ENCODE peak calls at places on chromosome 7, in eight cellular contexts. V, N, P, O, I, G, C and B are unnamed samples.

GRCh38 chr7:151056286-151057037 is 1.2 kb downstream of the CDK5 start:
- DNase-seq in P (no peak), V (peak; percentile 14), N (peak; percentile 49), G (peak; percentile 85), C (no peak), O (peak; percentile 82), I (no peak), B (no peak)

GRCh38 chr7:42380411-42380810 is 143.4 kb upstream of the GLI3 start:
- DNase-seq in G (no peak), V (no peak), O (no peak), C (no peak), I (no peak), N (no peak), P (no peak), B (no peak)

GRCh38 chr7:151068069-151068773 is 8.8 kb downstream of the SLC4A2 start:
- DNase-seq in I (no peak), G (no peak), C (no peak), O (peak; percentile 69), V (no peak), P (no peak), N (no peak), B (no peak)

GRCh38 chr7:37112210-37112609 is 336.5 kb downstream of the ELMO1 start:
- DNase-seq in I (no peak), C (no peak), P (no peak), N (no peak), O (no peak), V (no peak), G (no peak), B (no peak)

GRCh38 chr7:65983965-65984654 is 2.1 kb upstream of the GUSB start:
- DNase-seq in I (peak; percentile 82), G (no peak), N (no peak), P (no peak), O (no peak), V (no peak), C (no peak), B (no peak)

GRCh38 chr7:111537134-111537533 is 25.2 kb downstream of the IMMP2L start:
- DNase-seq in P (no peak), C (no peak), O (no peak), N (no peak), V (no peak), G (no peak), I (no peak), B (no peak)

GRCh38 chr7:55977831-55978230 is 13.4 kb downstream of the NIPSNAP2 start:
- DNase-seq in N (peak; percentile 30), O (no peak), V (no peak), C (no peak), I (peak; percentile 18), G (no peak), P (no peak), B (no peak)

GRCh38 chr7:100679927-100680588 is 6.5 kb downstream of the GNB2 start:
- DNase-seq in C (no peak), I (peak; percentile 49), O (no peak), N (peak; percentile 24), V (no peak), G (no peak), P (no peak), B (no peak)

GRCh38 chr7:9937944-9938631 is 1035.6 kb upstream of the PHF14 start:
- DNase-seq in O (no peak), I (no peak), N (no peak), G (no peak), C (no peak), P (no peak), V (no peak), B (no peak)

DNA sequence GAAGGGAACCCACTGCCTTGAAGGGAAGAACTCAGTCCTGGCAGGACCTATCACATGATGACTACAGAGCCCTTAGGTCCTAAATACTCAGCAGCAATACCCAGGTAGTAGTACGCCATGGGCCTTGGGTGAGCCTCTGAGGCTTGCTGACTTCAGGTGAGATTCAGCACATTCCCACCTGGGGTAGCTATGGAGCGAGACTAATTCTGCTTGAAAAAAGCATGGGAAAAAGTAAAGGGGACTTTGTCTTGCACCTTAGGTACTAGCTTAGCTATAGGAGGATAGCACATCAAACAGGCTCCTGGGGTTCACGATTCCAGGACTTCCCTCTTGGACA is 98.2 kb upstream of the MEOX2 start:
- DNase-seq in G (no peak), V (no peak), I (no peak), P (no peak), O (peak; percentile 65), C (no peak), N (no peak), B (no peak)
- H3K4me1 ChIP-seq in G (no peaks in the 10 kb centered on the region), V (no peaks in the 10 kb centered on the region), I (no peaks in the 10 kb centered on the region), P (no peaks in the 10 kb centered on the region), O (no peaks in the 10 kb centered on the region), C (no peaks in the 10 kb centered on the region), N (no peaks in the 10 kb centered on the region), B (no peaks in the 10 kb centered on the region)

DNA sequence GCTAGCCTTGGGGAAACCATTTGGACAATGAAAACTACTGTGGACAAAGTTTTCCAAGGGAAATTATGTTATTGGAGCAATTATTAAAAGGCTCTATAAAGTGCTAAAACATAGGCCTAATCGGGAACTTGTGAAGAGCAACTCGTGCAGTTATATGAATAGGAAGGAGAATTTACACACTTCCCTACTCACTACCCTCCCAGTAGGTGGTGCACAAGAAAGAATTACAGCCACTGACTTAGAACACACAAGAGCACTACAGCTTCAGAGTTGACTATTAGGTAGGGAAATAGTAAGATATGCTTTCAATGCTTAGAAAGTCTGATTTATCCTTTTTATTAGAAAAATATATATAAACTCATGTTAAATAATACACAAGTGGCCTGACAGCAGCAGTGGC is 47.2 kb downstream of the GSAP start:
- DNase-seq in P (no peak), O (no peak), I (peak; percentile 36), N (no peak), G (no peak), V (no peak), C (no peak), B (no peak)
- TF ChIP-seq CTCF in P (peak; percentile 16), O (peak; percentile 17), I (no peak), N (no peak), G (no peak), V (peak; percentile 28), C (peak; percentile 27), B (no peak)

GRCh38 chr7:125563964-125564529 is 634.4 kb upstream of the POT1 start:
- DNase-seq in V (no peak), G (peak; percentile 41), I (no peak), N (no peak), P (no peak), C (no peak), O (peak; percentile 64), B (no peak)
- H3K4me3 ChIP-seq in V (no peak overlapping the region), G (no peak overlapping the region), I (no peak overlapping the region), N (no peak overlapping the region), P (no peak overlapping the region), C (no peak overlapping the region), O (no peak overlapping the region), B (no peak overlapping the region)

GRCh38 chr7:76390092-76390491 is 19.4 kb downstream of the SSC4D start:
- DNase-seq in C (no peak), N (no peak), P (no peak), V (no peak), I (no peak), G (no peak), O (no peak), B (no peak)

GRCh38 chr7:76392531-76393115 is 16.9 kb downstream of the SSC4D start:
- DNase-seq in N (no peak), I (no peak), P (no peak), O (no peak), G (no peak), C (no peak), V (no peak), B (no peak)

GRCh38 chr7:76396039-76396732 is 13.3 kb downstream of the SSC4D start:
- DNase-seq in N (no peak), O (peak; percentile 86), I (peak; percentile 60), V (no peak), G (no peak), C (no peak), P (no peak), B (no peak)

GRCh38 chr7:76394962-76395361 is 14.5 kb downstream of the SSC4D start:
- DNase-seq in N (no peak), I (no peak), O (no peak), V (no peak), P (no peak), G (no peak), C (no peak), B (no peak)

GRCh38 chr7:76393116-76394031 is 16.1 kb downstream of the SSC4D start:
- DNase-seq in I (peak; percentile 91), G (peak; percentile 97), N (peak; percentile 95), C (peak; percentile 66), P (peak; percentile 97), O (peak; percentile 97), V (peak; percentile 95), B (peak; percentile 95)
- H3K4me1 ChIP-seq in I (peaks cover 39% of the 10 kb centered on the region), G (peaks cover 47% of the 10 kb centered on the region), N (peaks cover 7% of the 10 kb centered on the region), C (peaks cover 12% of the 10 kb centered on the region), P (peaks cover 25% of the 10 kb centered on the region), O (peaks cover 6% of the 10 kb centered on the region), V (peaks cover 29% of the 10 kb centered on the region), B (peaks cover 20% of the 10 kb centered on the region)

GRCh38 chr7:158406817-158407216 is 180.8 kb downstream of the PTPRN2 start:
- DNase-seq in N (no peak), G (peak; percentile 56), V (no peak), O (no peak), I (no peak), C (no peak), P (no peak), B (no peak)

GRCh38 chr7:158406364-158406763 is 181.3 kb downstream of the PTPRN2 start:
- DNase-seq in G (peak; percentile 59), I (no peak), P (no peak), N (no peak), V (no peak), C (no peak), O (no peak), B (no peak)

GRCh38 chr7:158409816-158410330 is 177.8 kb downstream of the PTPRN2 start:
- DNase-seq in V (no peak), O (peak; percentile 26), P (no peak), C (no peak), G (peak; percentile 50), I (no peak), N (no peak), B (no peak)

GRCh38 chr7:158409120-158409519 is 178.5 kb downstream of the PTPRN2 start:
- DNase-seq in C (no peak), G (peak; percentile 53), O (no peak), P (no peak), N (no peak), I (no peak), V (no peak), B (no peak)

GRCh38 chr7:158407581-158408331 is 179.9 kb downstream of the PTPRN2 start:
- DNase-seq in V (peak; percentile 30), N (no peak), C (no peak), I (peak; percentile 76), O (no peak), P (no peak), G (peak; percentile 57), B (no peak)
- TF ChIP-seq CTCF in V (peak; percentile 72), N (no peak), C (peak; percentile 17), I (peak; percentile 68), O (peak; percentile 82), P (peak; percentile 44), G (no peak), B (no peak)